ENCODE peak calls at places on chromosomes 6 and 20, in seven cellular contexts. O is cardiac fibroblast, B is astrocyte of the spinal cord, X is Peyer's patch, L is cardiac muscle cell, I is GM12865, P is A549. V is an unnamed sample.

GRCh38 chr6:166542580-166542912 is 43.9 kb downstream of the RAMACL start:
- DNase-seq in L (no peak), X (no peak), B (no peak), I (no peak), O (no peak), P (no peak), V (no peak)

GRCh38 chr20:36162272-36162966 is 7.9 kb downstream of the EPB41L1 start:
- DNase-seq in I (no peak), P (no peak), B (no peak), O (no peak), L (no peak), X (no peak), V (no peak)

GRCh38 chr6:34459899-34460593 is 5.8 kb upstream of the PACSIN1 start:
- DNase-seq in P (peak), X (peak), L (peak), O (peak), B (peak), I (peak), V (no peak)

GRCh38 chr20:62159835-62160234 is 16.3 kb downstream of the SS18L1 start:
- DNase-seq in O (no peak), P (no peak), L (no peak), I (peak), B (peak), X (no peak), V (no peak)

GRCh38 chr20:63394069-63394468 is 32.9 kb upstream of the CHRNA4 start:
- DNase-seq in X (no peak), B (no peak), P (no peak), O (peak), I (no peak), L (peak), V (no peak)

GRCh38 chr6:26401389-26401986 is 587 bp upstream of the BTN3A1 start:
- DNase-seq in O (no peak), P (no peak), B (no peak), I (no peak), L (no peak), X (no peak), V (no peak)

GRCh38 chr6:18117136-18117535 is 5.3 kb downstream of the NHLRC1 start:
- DNase-seq in B (no peak), X (no peak), I (no peak), P (no peak), L (no peak), O (no peak), V (no peak)

GRCh38 chr20:47668313-47669156 is 116.7 kb downstream of the SULF2 start:
- DNase-seq in L (no peak), O (no peak), I (peak), X (no peak), P (no peak), B (no peak), V (no peak)

GRCh38 chr6:146915671-146916127 is 288.5 kb upstream of the STXBP5 start:
- DNase-seq in X (no peak), I (no peak), B (peak), P (no peak), O (no peak), L (peak), V (no peak)

GRCh38 chr6:131065112-131065823 is 2.2 kb upstream of the EPB41L2 start:
- DNase-seq in P (no peak), L (no peak), X (peak), I (no peak), O (no peak), B (no peak), V (no peak)

GRCh38 chr6:130647221-130647620 is 180.0 kb upstream of the SMLR1 start:
- DNase-seq in I (no peak), L (peak), X (no peak), P (no peak), B (peak), O (peak), V (no peak)

GRCh38 chr6:161226005-161226964 is 47.6 kb downstream of the AGPAT4 start:
- DNase-seq in X (no peak), L (no peak), I (peak), O (no peak), P (no peak), B (no peak), V (no peak)

GRCh38 chr6:3283641-3284435 is 25.1 kb downstream of the PSMG4 start:
- DNase-seq in B (no peak), X (peak), P (no peak), O (no peak), I (no peak), L (no peak), V (no peak)

GRCh38 chr6:3500262-3501001 is 43.6 kb upstream of the SLC22A23 start:
- DNase-seq in O (no peak), X (no peak), B (peak), P (no peak), I (no peak), L (no peak), V (no peak)

GRCh38 chr20:38610521-38610920 is 8.9 kb downstream of the ARHGAP40 start:
- DNase-seq in P (no peak), O (no peak), X (no peak), L (peak), I (no peak), B (no peak), V (no peak)

GRCh38 chr6:150514806-150515362 is 84.8 kb upstream of the PLEKHG1 start:
- DNase-seq in L (no peak), P (no peak), B (no peak), I (no peak), O (no peak), X (no peak), V (no peak)

DNA sequence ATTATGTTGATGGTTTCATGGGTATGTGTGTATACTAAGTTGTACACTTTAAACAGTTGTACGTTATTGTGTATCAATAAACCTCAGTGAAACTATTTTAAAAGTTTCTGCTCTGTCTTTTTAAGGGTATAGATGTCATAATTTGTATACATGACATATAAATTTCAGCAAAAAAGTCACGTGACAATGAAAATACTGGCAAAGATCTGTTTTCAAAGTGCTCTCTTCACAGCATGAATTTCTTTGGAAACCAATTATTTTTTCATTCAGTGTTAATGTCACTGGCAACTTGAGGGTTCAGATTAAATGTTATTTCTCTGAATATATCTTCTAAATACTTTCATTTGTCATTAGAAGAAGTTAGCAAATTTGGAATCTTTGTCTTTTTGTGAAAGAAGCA is 91.7 kb upstream of the C6orf118 start:
- DNase-seq in I (no peak), P (no peak), O (no peak), X (no peak), L (no peak), B (no peak), V (no peak)
- H3K4me3 ChIP-seq in I (no peak), P (no peak), O (no peak), X (no peak), L (no peak), B (no peak), V (no peak)

GRCh38 chr6:85593438-85594196 is at the start of gene SNX14:
- DNase-seq in O (peak), I (peak), P (peak), L (peak), B (peak), X (peak), V (peak)
- TF ChIP-seq CTCF in O (no peak), I (no peak), P (no peak), L (no peak), B (no peak), X (peak), V (no peak)

DNA sequence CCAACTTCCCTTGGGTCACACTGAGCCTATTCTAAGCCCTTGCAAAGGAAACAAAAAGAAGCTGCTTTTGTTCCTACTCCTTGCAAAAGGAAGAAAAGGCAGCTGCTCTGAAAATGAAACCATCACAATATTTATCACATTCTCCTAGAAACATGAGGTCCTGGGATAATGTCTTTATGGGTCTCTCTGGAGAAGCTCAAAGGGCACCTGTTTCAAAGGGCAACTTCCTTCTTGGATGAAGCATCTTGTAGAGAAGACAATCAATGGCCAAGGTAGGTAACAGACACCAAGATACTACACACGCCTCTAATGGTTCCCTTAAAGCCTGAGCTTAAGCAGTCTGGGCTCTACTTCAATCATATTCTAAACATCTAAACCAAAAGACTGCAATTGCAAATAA is 10.4 kb downstream of the ELOVL5 start:
- DNase-seq in L (no peak), I (no peak), X (peak), P (no peak), O (no peak), B (no peak), V (no peak)
- H3K4me3 ChIP-seq in L (no peak), I (no peak), X (no peak), P (no peak), O (no peak), B (no peak), V (no peak)

GRCh38 chr20:61045091-61045490 is 207.0 kb upstream of the CDH4 start:
- DNase-seq in L (no peak), I (no peak), P (no peak), X (no peak), B (no peak), O (no peak), V (no peak)

GRCh38 chr20:61043681-61044080 is 208.4 kb upstream of the CDH4 start:
- DNase-seq in O (no peak), B (no peak), P (no peak), X (no peak), I (no peak), L (no peak), V (peak)

GRCh38 chr20:61042501-61043385 is 209.3 kb upstream of the CDH4 start:
- DNase-seq in B (no peak), O (no peak), L (no peak), X (no peak), P (no peak), I (no peak), V (peak)

GRCh38 chr20:61045876-61046585 is 206.0 kb upstream of the CDH4 start:
- DNase-seq in P (no peak), O (no peak), I (no peak), X (no peak), L (no peak), B (no peak), V (peak)

GRCh38 chr20:61044499-61044898 is 207.6 kb upstream of the CDH4 start:
- DNase-seq in X (no peak), O (no peak), B (no peak), L (no peak), I (no peak), P (no peak), V (no peak)
- TF ChIP-seq CTCF in X (no peak), O (no peak), B (no peak), L (no peak), I (no peak), P (no peak), V (no peak)

DNA sequence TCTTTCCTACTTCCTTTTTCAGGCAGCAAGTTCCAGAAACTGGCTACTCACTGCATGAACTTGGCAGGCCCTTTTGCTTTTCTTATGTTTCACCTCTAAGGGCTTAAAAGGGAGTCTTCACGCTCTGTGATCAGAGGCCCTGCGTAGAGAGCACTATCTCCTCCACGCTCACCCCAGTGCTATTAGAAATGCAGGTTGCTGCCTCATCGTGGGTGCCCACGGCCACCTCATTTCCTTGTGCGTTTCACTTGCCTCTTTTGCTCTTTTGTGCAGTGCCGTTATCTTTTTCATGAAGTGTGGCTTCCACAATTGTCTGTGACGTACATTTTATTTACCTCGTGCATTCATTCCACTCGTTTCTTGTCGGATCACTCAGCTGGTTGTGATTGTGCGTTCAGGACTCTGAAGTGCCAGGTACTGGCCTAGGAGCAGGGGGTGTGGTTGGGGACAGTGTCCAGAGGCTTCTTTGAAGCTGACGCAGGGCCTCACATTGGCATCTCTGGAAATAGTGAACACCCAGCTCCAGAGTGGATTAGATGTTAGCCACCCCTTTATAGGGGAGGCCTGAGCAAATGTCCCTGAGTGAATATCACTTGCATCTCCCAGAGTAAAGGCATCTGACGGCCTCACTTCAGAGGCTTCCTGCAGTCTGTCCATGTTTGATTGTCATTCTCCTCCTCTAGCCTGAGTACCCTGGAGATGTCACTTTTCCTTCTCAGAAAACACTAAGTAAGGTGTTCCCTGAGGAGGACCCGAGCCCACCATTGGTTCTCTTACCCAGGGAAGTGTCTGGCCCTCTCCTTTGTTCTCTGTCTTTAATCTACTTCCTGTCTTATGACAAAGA is 10.4 kb downstream of the STX16 start:
- DNase-seq in P (no peak), X (no peak), I (no peak), O (no peak), B (no peak), L (no peak), V (no peak)
- H3K4me3 ChIP-seq in P (no peak), X (no peak), I (no peak), O (no peak), B (no peak), L (no peak), V (no peak)

V was measured in coronary artery.